ENCODE peak calls at places on chromosomes 13 and 19, in ten cellular contexts. M is tibial artery; T is PC-9; X is heart left ventricle; D is fibroblast of lung; F is CD8-positive, alpha-beta memory T cell; C is astrocyte; G is tibial nerve; E is adrenal gland; R is mammary epithelial cell. A is an unnamed sample.

GRCh38 chr13:46288570-46289259 is 77.0 kb downstream of the LRRC63 start:
- DNase-seq in M (no peak), T (no peak), X (no peak), D (peak; percentile 24), F (no peak), C (peak; percentile 16), G (no peak), E (no peak), R (peak; percentile 38), A (no peak)

GRCh38 chr13:111868716-111869115 is 198.2 kb upstream of the SOX1 start:
- DNase-seq in M (peak; percentile 47), T (no peak), X (no peak), D (no peak), F (no peak), C (no peak), G (no peak), E (no peak), R (no peak), A (no peak)

GRCh38 chr19:31979949-31980670 is 365.3 kb upstream of the ZNF507 start:
- DNase-seq in M (no peak), T (no peak), X (no peak), D (no peak), F (no peak), C (no peak), G (no peak), E (no peak), R (no peak), A (no peak)

GRCh38 chr19:48836089-48837017 is at the start of gene HSD17B14:
- DNase-seq in M (peak; percentile 80), T (peak; percentile 68), X (no peak), D (peak; percentile 69), F (no peak), C (peak; percentile 59), G (no peak), E (peak; percentile 57), R (no peak), A (peak; percentile 74)

GRCh38 chr19:38993271-38993670 is 17.7 kb upstream of the FBXO17 start:
- DNase-seq in M (no peak), T (no peak), X (no peak), D (peak; percentile 82), F (no peak), C (peak; percentile 74), G (no peak), E (no peak), R (peak; percentile 96), A (no peak)

GRCh38 chr13:91399189-91400093 is 1.0 kb downstream of the GPC5 start:
- DNase-seq in M (peak; percentile 59), T (no peak), X (peak; percentile 25), D (no peak), F (no peak), C (no peak), G (no peak), E (no peak), R (no peak), A (no peak)

GRCh38 chr19:1567116-1567847 is 843 bp downstream of the MEX3D start:
- DNase-seq in M (no peak), T (no peak), X (no peak), D (no peak), F (no peak), C (peak; percentile 12), G (no peak), E (peak; percentile 45), R (no peak), A (no peak)

GRCh38 chr19:58546131-58546530 is 2.3 kb downstream of the TRIM28 start:
- DNase-seq in M (no peak), T (no peak), X (no peak), D (no peak), F (no peak), C (no peak), G (no peak), E (no peak), R (no peak), A (no peak)

GRCh38 chr19:45934551-45935230 is 20.1 kb upstream of the NANOS2 start:
- DNase-seq in M (no peak), T (no peak), X (no peak), D (no peak), F (no peak), C (no peak), G (no peak), E (no peak), R (no peak), A (no peak)

GRCh38 chr13:98782654-98783053 is 30.2 kb upstream of the SLC15A1 start:
- DNase-seq in M (no peak), T (peak; percentile 77), X (no peak), D (peak; percentile 46), F (no peak), C (peak; percentile 34), G (no peak), E (no peak), R (peak; percentile 53), A (no peak)

GRCh38 chr13:97460004-97460756 is 26.2 kb downstream of the RAP2A start:
- DNase-seq in M (no peak), T (peak; percentile 20), X (no peak), D (peak; percentile 12), F (no peak), C (no peak), G (no peak), E (no peak), R (no peak), A (no peak)

GRCh38 chr13:110469597-110469996 is 91.9 kb downstream of the RAB20 start:
- DNase-seq in M (no peak), T (no peak), X (no peak), D (no peak), F (no peak), C (no peak), G (no peak), E (no peak), R (no peak), A (no peak)

GRCh38 chr13:109155301-109155761 is 525.9 kb downstream of the MYO16 start:
- DNase-seq in M (no peak), T (peak; percentile 98), X (no peak), D (peak; percentile 98), F (no peak), C (peak; percentile 98), G (no peak), E (no peak), R (peak; percentile 14), A (no peak)

GRCh38 chr13:20198781-20199180 is 6.0 kb upstream of the GJB2 start:
- DNase-seq in M (no peak), T (no peak), X (no peak), D (peak; percentile 84), F (no peak), C (peak; percentile 84), G (no peak), E (no peak), R (peak; percentile 66), A (no peak)

GRCh38 chr13:25286308-25286968 is 850 bp downstream of the MTMR6 start:
- DNase-seq in M (no peak), T (no peak), X (peak; percentile 34), D (peak; percentile 56), F (peak; percentile 7), C (peak; percentile 42), G (peak; percentile 35), E (peak; percentile 60), R (peak; percentile 44), A (peak; percentile 54)

DNA sequence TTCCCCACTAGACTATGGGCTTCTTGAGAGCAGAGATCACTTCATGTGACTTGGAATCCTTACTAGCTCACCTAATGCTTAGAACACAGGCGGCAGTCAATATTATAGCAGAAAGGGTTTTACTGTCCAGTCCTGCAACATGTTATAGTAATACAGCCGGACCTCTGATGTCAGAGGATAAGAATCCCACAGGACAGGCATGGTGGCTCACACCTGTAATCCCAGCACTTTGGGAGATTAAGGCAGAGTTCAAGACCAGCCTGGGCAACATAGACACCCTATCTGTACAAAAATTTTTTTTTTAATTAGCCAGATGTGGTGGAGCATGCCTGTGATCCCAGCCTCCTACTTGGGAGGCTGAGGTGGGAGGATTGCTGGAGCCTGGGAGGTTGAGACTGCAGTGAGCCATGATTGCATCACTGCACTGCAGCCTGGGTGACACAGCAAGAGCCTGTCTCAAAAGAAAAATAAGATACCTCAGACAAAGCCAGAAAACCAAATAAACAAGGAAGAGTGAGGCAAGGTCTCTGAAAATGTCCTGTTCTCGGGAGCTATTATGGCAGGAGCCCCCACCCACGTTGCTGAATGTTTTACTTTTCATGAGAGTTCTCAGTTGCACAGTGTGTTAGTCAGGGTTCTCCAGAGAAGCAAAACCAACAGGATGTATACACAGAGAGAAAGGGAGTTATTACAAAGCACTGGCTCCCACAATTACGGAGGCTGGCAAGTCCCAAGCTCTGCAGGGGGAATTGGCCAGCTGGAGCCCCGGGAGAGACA is 100.8 kb downstream of the UBL3 start:
- DNase-seq in M (no peak), T (no peak), X (no peak), D (peak; percentile 62), F (no peak), C (peak; percentile 50), G (no peak), E (no peak), R (no peak), A (no peak)
- H3K27ac ChIP-seq in M (no peak overlapping the region), T (no peak overlapping the region), X (no peak overlapping the region), D (no peak overlapping the region), F (no peak overlapping the region), C (peak overlapping the region; percentile 27), G (no peak overlapping the region), E (no peak overlapping the region), R (no peak overlapping the region), A (no peak overlapping the region)

GRCh38 chr19:56139847-56140582 is 1.1 kb upstream of the ZNF444 start:
- DNase-seq in M (no peak), T (peak; percentile 17), X (no peak), D (no peak), F (no peak), C (no peak), G (no peak), E (no peak), R (peak; percentile 16), A (no peak)
- H3K4me1 ChIP-seq in M (peaks cover 22% of the 10 kb centered on the region), T (peaks cover 36% of the 10 kb centered on the region), X (peaks cover 24% of the 10 kb centered on the region), D (no peaks in the 10 kb centered on the region), F (peaks cover 18% of the 10 kb centered on the region), C (peaks cover 8% of the 10 kb centered on the region), G (peaks cover 12% of the 10 kb centered on the region), E (peaks cover 7% of the 10 kb centered on the region), R (peaks cover 17% of the 10 kb centered on the region), A (no peaks in the 10 kb centered on the region)

DNA sequence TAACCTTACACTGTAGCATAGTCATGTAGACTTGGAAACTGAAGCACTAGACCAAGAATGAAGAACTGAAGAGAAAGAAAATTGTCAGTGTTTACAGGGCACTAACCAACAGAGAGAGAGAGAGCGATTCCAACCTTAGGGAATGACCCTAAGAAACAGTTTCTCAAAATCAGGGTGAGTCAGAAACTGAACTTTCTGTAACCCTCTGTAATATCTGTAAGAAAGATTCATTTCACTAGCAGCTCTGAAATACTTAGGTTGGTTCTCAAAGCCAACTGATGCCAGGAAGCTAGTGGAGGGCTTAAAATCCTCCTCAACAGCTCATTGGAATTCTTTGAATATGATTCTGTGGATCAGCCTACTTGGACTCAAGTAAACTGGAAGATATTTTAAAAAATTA is 936.9 kb downstream of the EFNB2 start:
- DNase-seq in M (no peak), T (no peak), X (no peak), D (peak; percentile 90), F (no peak), C (peak; percentile 90), G (no peak), E (no peak), R (peak; percentile 8), A (no peak)
- H3K27ac ChIP-seq in M (no peak overlapping the region), T (no peak overlapping the region), X (no peak overlapping the region), D (no peak overlapping the region), F (no peak overlapping the region), C (no peak overlapping the region), G (no peak overlapping the region), E (no peak overlapping the region), R (no peak overlapping the region), A (no peak overlapping the region)

DNA sequence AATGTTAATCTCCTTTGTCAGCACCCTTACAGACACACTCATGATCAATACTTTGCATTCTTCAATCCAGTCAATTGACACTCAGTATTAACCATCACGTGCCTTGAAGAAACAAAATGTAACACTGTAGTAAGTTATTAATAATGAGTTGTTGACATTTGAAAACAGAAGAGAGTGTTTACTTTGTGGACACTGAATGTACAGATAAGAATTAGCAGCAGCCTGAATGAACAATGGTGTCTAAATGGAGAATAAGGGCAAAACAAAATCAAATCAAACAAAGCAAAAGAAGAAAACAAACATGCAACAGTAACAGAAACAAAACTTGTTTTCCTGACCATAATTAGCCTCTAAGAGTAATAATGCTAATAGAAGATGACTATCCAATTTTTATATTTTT is 1191.1 kb upstream of the MIR17HG start:
- DNase-seq in M (no peak), T (no peak), X (no peak), D (no peak), F (no peak), C (no peak), G (no peak), E (no peak), R (no peak), A (no peak)
- H3K4me1 ChIP-seq in M (no peaks in the 10 kb centered on the region), T (no peaks in the 10 kb centered on the region), X (no peaks in the 10 kb centered on the region), D (no peaks in the 10 kb centered on the region), F (no peaks in the 10 kb centered on the region), C (no peaks in the 10 kb centered on the region), G (no peaks in the 10 kb centered on the region), E (no peaks in the 10 kb centered on the region), R (no peaks in the 10 kb centered on the region), A (no peaks in the 10 kb centered on the region)